ENCODE peak calls at places on chromosomes 13 and 19, in nine cellular contexts. C is fibroblast of mammary gland; K is astrocyte of the cerebellum; T is CD8-positive, alpha-beta memory T cell; A is neural progenitor cell; E is thyroid gland; Z is mesendoderm; Y is aorta; I is cardiac fibroblast. U is an unnamed sample.

GRCh38 chr19:19475845-19476828 is 39.2 kb downstream of the TSSK6 start:
- DNase-seq in Z (peak), Y (no peak), A (peak), K (no peak), T (no peak), I (peak), C (no peak), E (peak), U (no peak)

GRCh38 chr13:94249512-94249911 is 230.0 kb downstream of the DCT start:
- DNase-seq in A (peak), I (peak), E (no peak), Y (no peak), C (peak), Z (peak), T (no peak), K (peak), U (peak)

GRCh38 chr13:24264976-24265375 is 44.4 kb upstream of the C1QTNF9 start:
- DNase-seq in K (no peak), Z (no peak), A (no peak), E (peak), Y (no peak), T (peak), I (no peak), C (no peak), U (no peak)

GRCh38 chr13:30615851-30616311 is 1.8 kb upstream of the USPL1 start:
- DNase-seq in Z (no peak), E (no peak), C (peak), I (peak), K (peak), T (peak), A (no peak), Y (no peak), U (no peak)

GRCh38 chr19:40604647-40605200 is 3.6 kb downstream of the LTBP4 start:
- DNase-seq in I (no peak), C (no peak), Y (no peak), K (no peak), Z (no peak), T (no peak), A (peak), E (no peak), U (no peak)

GRCh38 chr13:44954210-44954609 is 35.1 kb downstream of the NUFIP1 start:
- DNase-seq in E (no peak), T (no peak), Y (no peak), C (no peak), A (no peak), I (no peak), Z (no peak), K (no peak), U (no peak)

GRCh38 chr19:52139291-52140076 is at the start of gene ZNF616:
- DNase-seq in T (peak), I (peak), Z (peak), Y (peak), K (peak), A (peak), C (peak), E (peak), U (peak)

GRCh38 chr19:35908977-35909683 is 1.0 kb upstream of the TYROBP start:
- DNase-seq in Y (peak), C (no peak), K (no peak), I (no peak), Z (no peak), E (peak), T (no peak), A (no peak), U (no peak)

GRCh38 chr13:60627071-60627686 is 230.2 kb downstream of the TDRD3 start:
- DNase-seq in E (peak), C (peak), Y (no peak), I (peak), T (no peak), K (peak), A (peak), Z (peak), U (no peak)

GRCh38 chr19:17553256-17553655 is 2.2 kb upstream of the COLGALT1 start:
- DNase-seq in Z (no peak), T (no peak), E (peak), A (peak), C (peak), I (peak), K (peak), Y (no peak), U (peak)

GRCh38 chr19:28535352-28535775 is 677.6 kb downstream of the UQCRFS1 start:
- DNase-seq in E (no peak), Y (no peak), T (no peak), A (no peak), I (no peak), C (no peak), Z (no peak), K (no peak), U (no peak)

GRCh38 chr19:50230379-50231351 is 27.2 kb downstream of the MYH14 start:
- DNase-seq in E (no peak), Y (no peak), Z (peak), C (no peak), K (no peak), A (peak), T (no peak), I (no peak), U (no peak)

GRCh38 chr19:30648321-30648720 is 276.1 kb downstream of the ZNF536 start:
- DNase-seq in A (no peak), Y (no peak), I (peak), Z (peak), K (no peak), E (no peak), C (no peak), T (no peak), U (no peak)

GRCh38 chr13:34411881-34412280 is 530.2 kb upstream of the NBEA start:
- DNase-seq in E (no peak), C (no peak), Z (no peak), A (no peak), K (no peak), Y (no peak), T (no peak), I (no peak), U (no peak)

GRCh38 chr19:55085923-55086715 is 10.4 kb downstream of the EPS8L1 start:
- DNase-seq in C (no peak), T (no peak), K (no peak), Y (peak), I (no peak), A (peak), E (no peak), Z (peak), U (no peak)

GRCh38 chr13:89052699-89053098 is 1381.5 kb downstream of the SLITRK5 start:
- DNase-seq in T (no peak), K (no peak), C (no peak), A (no peak), I (no peak), E (no peak), Y (no peak), Z (no peak), U (no peak)

GRCh38 chr13:106522112-106522511 is 13.3 kb downstream of the EFNB2 start:
- DNase-seq in I (no peak), T (no peak), Y (no peak), Z (no peak), K (no peak), C (no peak), A (no peak), E (no peak), U (no peak)

GRCh38 chr13:100788540-100788939 is 113.9 kb upstream of the TMTC4 start:
- DNase-seq in K (no peak), Z (no peak), T (no peak), I (no peak), E (no peak), Y (no peak), C (no peak), A (no peak), U (no peak)

GRCh38 chr13:106520205-106521004 is 15.1 kb downstream of the EFNB2 start:
- DNase-seq in Y (no peak), E (no peak), Z (no peak), C (peak), A (peak), T (no peak), K (no peak), I (peak), U (no peak)

GRCh38 chr13:43905435-43906031 is 25.8 kb downstream of the LACC1 start:
- DNase-seq in I (peak), Z (peak), T (peak), K (peak), E (peak), A (peak), Y (no peak), C (peak), U (peak)

GRCh38 chr19:49468746-49469447 is 5.1 kb upstream of the FLT3LG start:
- DNase-seq in E (peak), T (peak), A (peak), Y (peak), Z (peak), K (no peak), I (peak), C (peak), U (peak)

GRCh38 chr19:48292798-48293197 is 22.9 kb downstream of the ZNF114 start:
- DNase-seq in K (no peak), T (no peak), Z (peak), A (no peak), Y (no peak), E (no peak), C (peak), I (peak), U (no peak)

GRCh38 chr19:47309608-47310007 is at the start of gene C5AR1:
- DNase-seq in E (no peak), K (no peak), A (no peak), T (no peak), I (peak), Y (no peak), Z (no peak), C (no peak), U (no peak)

GRCh38 chr19:750640-751423 is at the start of gene MISP:
- DNase-seq in A (no peak), Y (peak), I (no peak), K (no peak), Z (no peak), C (no peak), T (no peak), E (peak), U (no peak)

GRCh38 chr19:43395561-43395960 is 19.1 kb upstream of the TEX101 start:
- DNase-seq in Y (no peak), C (no peak), Z (no peak), T (no peak), K (no peak), E (no peak), I (no peak), A (no peak), U (no peak)

GRCh38 chr13:99000137-99000536 is 22.3 kb upstream of the DOCK9 start:
- DNase-seq in T (no peak), Z (peak), K (no peak), Y (no peak), C (no peak), E (no peak), I (no peak), A (no peak), U (no peak)

GRCh38 chr19:45677351-45678230 is 9.6 kb downstream of the GIPR start:
- DNase-seq in A (peak), K (peak), C (peak), Y (peak), Z (peak), E (peak), T (peak), I (peak), U (no peak)
- H3K4me3 ChIP-seq in A (peak), K (peak), C (peak), Y (no peak), Z (peak), E (no peak), T (peak), I (peak), U (peak)

GRCh38 chr19:41930322-41930722 is 2.1 kb upstream of the ERFL start:
- DNase-seq in E (no peak), Z (no peak), K (no peak), A (no peak), I (no peak), T (no peak), C (no peak), Y (no peak), U (no peak)
- H3K4me3 ChIP-seq in E (no peak), Z (no peak), K (no peak), A (no peak), I (no peak), T (no peak), C (no peak), Y (no peak), U (no peak)

GRCh38 chr19:44551850-44552249 is 22.4 kb upstream of the CEACAM20 start:
- DNase-seq in T (no peak), K (no peak), C (no peak), E (no peak), I (no peak), A (no peak), Y (no peak), Z (no peak), U (no peak)

GRCh38 chr19:44549507-44549906 is 20.0 kb upstream of the CEACAM20 start:
- DNase-seq in Z (no peak), A (no peak), I (no peak), Y (no peak), C (no peak), T (no peak), K (no peak), E (no peak), U (no peak)

GRCh38 chr19:44554641-44555246 is 25.3 kb upstream of the CEACAM20 start:
- DNase-seq in Y (no peak), K (no peak), Z (no peak), A (no peak), I (no peak), T (no peak), E (no peak), C (no peak), U (no peak)

GRCh38 chr19:44552324-44552723 is 22.8 kb upstream of the CEACAM20 start:
- DNase-seq in A (peak), C (peak), Y (no peak), I (peak), Z (peak), K (no peak), T (no peak), E (peak), U (no peak)

GRCh38 chr19:44553478-44554171 is 24.1 kb upstream of the CEACAM20 start:
- DNase-seq in C (peak), Y (no peak), K (no peak), T (no peak), A (no peak), Z (no peak), I (peak), E (no peak), U (no peak)
- H3K4me3 ChIP-seq in C (no peak), Y (no peak), K (no peak), T (no peak), A (no peak), Z (no peak), I (no peak), E (no peak), U (no peak)

GRCh38 chr19:53865523-53865917 is 2.2 kb upstream of the MYADM start:
- DNase-seq in C (peak), Z (no peak), E (no peak), T (no peak), Y (no peak), K (no peak), A (peak), I (peak), U (no peak)
- H3K4me3 ChIP-seq in C (peak), Z (no peak), E (no peak), T (peak), Y (no peak), K (peak), A (peak), I (peak), U (peak)

GRCh38 chr13:41053384-41053826 is 7.9 kb upstream of the WBP4 start:
- DNase-seq in T (no peak), C (peak), A (no peak), Y (no peak), I (peak), Z (no peak), K (no peak), E (no peak), U (no peak)
- H3K4me3 ChIP-seq in T (no peak), C (no peak), A (no peak), Y (no peak), I (peak), Z (no peak), K (no peak), E (no peak), U (no peak)

U was measured in HFF-Myc.